ENCODE peak calls at places on chromosomes 7 and 10, in seven cellular contexts. X is right lobe of liver, K is tibial nerve, U is prostate gland, Q is IMR-90, T is suprapubic skin, M is A549. I is an unnamed sample.

GRCh38 chr10:5453749-5454489 is 41.6 kb downstream of the NET1 start:
- DNase-seq in X (no peak), K (no peak), U (no peak), Q (no peak), T (no peak), M (no peak), I (no peak)

GRCh38 chr10:132987671-132988571 is 45.6 kb upstream of the CFAP46 start:
- DNase-seq in X (no peak), K (no peak), U (no peak), Q (peak; percentile 87), T (no peak), M (no peak), I (no peak)

GRCh38 chr10:31698169-31698890 is 230.3 kb downstream of the ARHGAP12 start:
- DNase-seq in X (no peak), K (peak; percentile 48), U (no peak), Q (peak; percentile 91), T (peak; percentile 85), M (no peak), I (peak; percentile 39)

GRCh38 chr7:7944619-7945282 is 23.8 kb upstream of the GLCCI1 start:
- DNase-seq in X (no peak), K (no peak), U (no peak), Q (no peak), T (no peak), M (no peak), I (no peak)

GRCh38 chr7:66301737-66302136 is 96.6 kb downstream of the TPST1 start:
- DNase-seq in X (no peak), K (no peak), U (no peak), Q (no peak), T (no peak), M (no peak), I (no peak)

GRCh38 chr7:141792526-141792925 is 2.5 kb downstream of the TAS2R5 start:
- DNase-seq in X (no peak), K (no peak), U (no peak), Q (no peak), T (no peak), M (no peak), I (no peak)

GRCh38 chr10:125175807-125176206 is 15.4 kb upstream of the CTBP2 start:
- DNase-seq in X (no peak), K (no peak), U (no peak), Q (no peak), T (no peak), M (no peak), I (no peak)

GRCh38 chr7:108454674-108455523 is 1.3 kb downstream of the NRCAM start:
- DNase-seq in X (no peak), K (no peak), U (no peak), Q (no peak), T (no peak), M (peak; percentile 64), I (peak; percentile 32)

GRCh38 chr10:61760943-61761824 is 98.5 kb downstream of the CABCOCO1 start:
- DNase-seq in X (no peak), K (no peak), U (no peak), Q (peak; percentile 87), T (no peak), M (no peak), I (no peak)

GRCh38 chr7:2527505-2528464 is 8.2 kb downstream of the LFNG start:
- DNase-seq in X (peak; percentile 29), K (no peak), U (peak; percentile 69), Q (peak; percentile 66), T (no peak), M (peak; percentile 75), I (no peak)

GRCh38 chr10:103395754-103396066 is 565 bp downstream of the ATP5MK start:
- DNase-seq in X (no peak), K (no peak), U (no peak), Q (peak; percentile 7), T (no peak), M (peak; percentile 11), I (no peak)

GRCh38 chr7:96200740-96201139 is 121.2 kb downstream of the SLC25A13 start:
- DNase-seq in X (no peak), K (no peak), U (no peak), Q (no peak), T (no peak), M (no peak), I (no peak)

GRCh38 chr7:49483142-49483541 is 290.3 kb upstream of the VWC2 start:
- DNase-seq in X (no peak), K (no peak), U (no peak), Q (no peak), T (no peak), M (peak; percentile 1), I (no peak)

GRCh38 chr10:27744478-27745379 is 890 bp downstream of the MKX start:
- DNase-seq in X (peak; percentile 28), K (no peak), U (peak; percentile 6), Q (peak; percentile 26), T (peak; percentile 67), M (peak; percentile 33), I (peak; percentile 9)

GRCh38 chr10:30176182-30176581 is 116.8 kb upstream of the JCAD start:
- DNase-seq in X (no peak), K (no peak), U (no peak), Q (peak; percentile 83), T (no peak), M (no peak), I (no peak)

GRCh38 chr7:40544932-40545331 is 410.1 kb downstream of the SUGCT start:
- DNase-seq in X (no peak), K (no peak), U (no peak), Q (peak; percentile 56), T (no peak), M (no peak), I (no peak)

GRCh38 chr10:95279042-95279820 is 11.6 kb downstream of the PDLIM1 start:
- DNase-seq in X (no peak), K (no peak), U (no peak), Q (peak; percentile 81), T (no peak), M (peak; percentile 47), I (no peak)

GRCh38 chr7:156832195-156832877 is 60.6 kb downstream of the LMBR1 start:
- DNase-seq in X (no peak), K (no peak), U (no peak), Q (no peak), T (no peak), M (no peak), I (no peak)

GRCh38 chr10:59713196-59713821 is 3.7 kb upstream of the SLC16A9 start:
- DNase-seq in X (no peak), K (no peak), U (no peak), Q (no peak), T (no peak), M (no peak), I (no peak)

GRCh38 chr10:95906675-95907453 is 911 bp upstream of the CC2D2B start:
- DNase-seq in X (peak; percentile 61), K (peak; percentile 16), U (peak; percentile 49), Q (peak; percentile 67), T (peak; percentile 61), M (peak; percentile 70), I (peak; percentile 45)

GRCh38 chr7:92732451-92733036 is 103.8 kb downstream of the CDK6 start:
- DNase-seq in X (no peak), K (no peak), U (no peak), Q (no peak), T (no peak), M (no peak), I (no peak)

GRCh38 chr7:30331338-30331737 is 46.9 kb downstream of the ZNRF2 start:
- DNase-seq in X (no peak), K (no peak), U (no peak), Q (peak; percentile 50), T (no peak), M (no peak), I (no peak)

GRCh38 chr7:6365451-6365850 is 82.3 kb downstream of the DAGLB start:
- DNase-seq in X (no peak), K (no peak), U (no peak), Q (no peak), T (no peak), M (no peak), I (no peak)

GRCh38 chr7:462173-463103 is 57.2 kb downstream of the PDGFA start:
- DNase-seq in X (peak; percentile 10), K (no peak), U (no peak), Q (no peak), T (peak; percentile 52), M (no peak), I (no peak)

GRCh38 chr7:117731455-117731854 is 141.8 kb downstream of the CTTNBP2 start:
- DNase-seq in X (no peak), K (no peak), U (no peak), Q (peak; percentile 22), T (no peak), M (peak; percentile 17), I (no peak)

GRCh38 chr10:18359839-18360238 is 219.6 kb downstream of the CACNB2 start:
- DNase-seq in X (no peak), K (no peak), U (no peak), Q (no peak), T (no peak), M (no peak), I (no peak)

GRCh38 chr10:3045471-3046209 is 21.7 kb upstream of the PFKP start:
- DNase-seq in X (peak; percentile 40), K (no peak), U (no peak), Q (peak; percentile 85), T (no peak), M (peak; percentile 82), I (no peak)
- TF ChIP-seq POLR2A in X (no peak), K (no peak), U (no peak), Q (peak; percentile 33), T (no peak), M (no peak), I (no peak)

GRCh38 chr10:80202934-80203834 is 2.2 kb downstream of the ANXA11 start:
- DNase-seq in X (peak; percentile 68), K (no peak), U (peak; percentile 58), Q (peak; percentile 85), T (peak; percentile 85), M (peak; percentile 75), I (peak; percentile 82)
- TF ChIP-seq POLR2A in X (peak; percentile 44), K (peak; percentile 13), U (peak; percentile 24), Q (peak; percentile 63), T (no peak), M (no peak), I (peak; percentile 53)

GRCh38 chr7:121344497-121344896 is 15.7 kb downstream of the WNT16 start:
- DNase-seq in X (no peak), K (no peak), U (no peak), Q (no peak), T (no peak), M (no peak), I (no peak)
- TF ChIP-seq POLR2A in X (no peak), K (no peak), U (no peak), Q (no peak), T (no peak), M (no peak), I (no peak)

DNA sequence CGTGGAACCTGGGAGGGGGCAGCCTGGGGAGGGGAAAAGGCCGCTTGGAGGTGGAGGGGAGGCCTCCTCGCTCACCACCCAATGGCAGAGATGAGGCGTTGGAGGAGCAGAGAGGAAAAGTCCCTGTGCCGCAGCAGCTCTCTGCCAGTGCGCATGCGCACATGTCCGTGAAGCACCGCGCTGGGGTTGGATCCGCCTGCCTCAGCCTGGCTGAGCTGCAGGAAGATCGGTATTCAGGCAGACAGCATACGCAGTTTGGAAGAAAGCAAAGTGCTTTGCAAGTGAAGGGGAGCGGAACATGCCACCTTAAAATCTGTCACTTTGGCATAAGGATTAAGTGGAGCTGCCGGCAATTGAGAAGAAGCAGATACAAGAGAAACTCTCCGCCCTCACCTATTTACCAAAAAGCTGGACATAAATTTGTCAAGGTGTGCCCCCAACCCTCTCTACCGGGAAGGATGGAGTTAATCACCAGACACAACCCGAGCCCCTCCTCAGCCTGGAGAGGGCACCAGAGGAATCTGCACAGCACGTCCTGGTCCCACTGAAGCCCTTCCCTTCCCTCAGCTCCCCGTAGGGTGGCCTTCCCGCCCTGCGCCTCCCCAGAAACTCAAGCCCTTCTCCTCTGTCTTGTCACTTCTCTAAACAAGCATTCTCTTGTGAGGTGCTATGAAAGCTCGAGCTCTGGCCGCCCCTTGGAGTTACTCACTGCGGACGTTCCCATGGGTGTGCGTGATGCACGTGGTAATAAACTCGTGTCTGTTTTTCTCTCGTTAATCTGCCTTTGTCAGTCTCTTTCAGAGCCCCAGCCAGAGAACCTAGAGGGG is 32.2 kb upstream of the TMEM72 start:
- DNase-seq in X (peak; percentile 90), K (peak; percentile 79), U (peak; percentile 80), Q (peak; percentile 82), T (peak; percentile 90), M (peak; percentile 74), I (peak; percentile 86)
- TF ChIP-seq POLR2A in X (no peak), K (peak; percentile 44), U (no peak), Q (no peak), T (no peak), M (peak; percentile 33), I (peak; percentile 42)